ENCODE peak calls at places on chromosome 15, in five cellular contexts. One of them, this sample, is unnamed.

GRCh38 chr15:53591041-53591440 is 168.4 kb downstream of the WDR72 start:
- DNase-seq in ACHN: peak
- DNase-seq in effector memory CD4-positive, alpha-beta T cell: no peak
- DNase-seq in progenitor cell of endocrine pancreas: no peak
- DNase-seq in stimulated activated effector memory CD8-positive, alpha-beta T cell treated with anti-CD3 and anti-CD28 coated beads, Interleukin-12 subunit alpha, Interleukin-12 subunit beta, amount 100 ng/mL, for 72 hours: no peak
- DNase-seq in this sample: no peak

GRCh38 chr15:60419752-60420151 is 22.0 kb upstream of the ANXA2 start:
- DNase-seq in ACHN: no peak
- DNase-seq in progenitor cell of endocrine pancreas: no peak
- DNase-seq in stimulated activated effector memory CD8-positive, alpha-beta T cell treated with anti-CD3 and anti-CD28 coated beads, Interleukin-12 subunit alpha, Interleukin-12 subunit beta, amount 100 ng/mL, for 72 hours: no peak
- DNase-seq in effector memory CD4-positive, alpha-beta T cell: no peak
- DNase-seq in this sample: no peak

GRCh38 chr15:72785452-72786243 is 2.1 kb upstream of the ADPGK start:
- DNase-seq in ACHN: no peak
- DNase-seq in effector memory CD4-positive, alpha-beta T cell: peak
- DNase-seq in stimulated activated effector memory CD8-positive, alpha-beta T cell treated with anti-CD3 and anti-CD28 coated beads, Interleukin-12 subunit alpha, Interleukin-12 subunit beta, amount 100 ng/mL, for 72 hours: peak
- DNase-seq in progenitor cell of endocrine pancreas: no peak
- DNase-seq in this sample: no peak

GRCh38 chr15:62637498-62637897 is 405.0 kb upstream of the TPM1 start:
- DNase-seq in stimulated activated effector memory CD8-positive, alpha-beta T cell treated with anti-CD3 and anti-CD28 coated beads, Interleukin-12 subunit alpha, Interleukin-12 subunit beta, amount 100 ng/mL, for 72 hours: no peak
- DNase-seq in effector memory CD4-positive, alpha-beta T cell: no peak
- DNase-seq in ACHN: peak
- DNase-seq in progenitor cell of endocrine pancreas: no peak
- DNase-seq in this sample: no peak

GRCh38 chr15:100022426-100022825 is 289.2 kb upstream of the LYSMD4 start:
- DNase-seq in progenitor cell of endocrine pancreas: no peak
- DNase-seq in ACHN: no peak
- DNase-seq in effector memory CD4-positive, alpha-beta T cell: no peak
- DNase-seq in stimulated activated effector memory CD8-positive, alpha-beta T cell treated with anti-CD3 and anti-CD28 coated beads, Interleukin-12 subunit alpha, Interleukin-12 subunit beta, amount 100 ng/mL, for 72 hours: no peak
- DNase-seq in this sample: no peak

GRCh38 chr15:74651251-74651741 is 35.7 kb downstream of the CLK3 start:
- DNase-seq in stimulated activated effector memory CD8-positive, alpha-beta T cell treated with anti-CD3 and anti-CD28 coated beads, Interleukin-12 subunit alpha, Interleukin-12 subunit beta, amount 100 ng/mL, for 72 hours: no peak
- DNase-seq in effector memory CD4-positive, alpha-beta T cell: no peak
- DNase-seq in progenitor cell of endocrine pancreas: no peak
- DNase-seq in ACHN: no peak
- DNase-seq in this sample: no peak

GRCh38 chr15:65044724-65045481 is at the start of gene SLC51B:
- DNase-seq in ACHN: no peak
- DNase-seq in stimulated activated effector memory CD8-positive, alpha-beta T cell treated with anti-CD3 and anti-CD28 coated beads, Interleukin-12 subunit alpha, Interleukin-12 subunit beta, amount 100 ng/mL, for 72 hours: no peak
- DNase-seq in progenitor cell of endocrine pancreas: no peak
- DNase-seq in effector memory CD4-positive, alpha-beta T cell: no peak
- DNase-seq in this sample: no peak

GRCh38 chr15:31042731-31043130 is 51.3 kb upstream of the MTMR10 start:
- DNase-seq in effector memory CD4-positive, alpha-beta T cell: no peak
- DNase-seq in ACHN: no peak
- DNase-seq in stimulated activated effector memory CD8-positive, alpha-beta T cell treated with anti-CD3 and anti-CD28 coated beads, Interleukin-12 subunit alpha, Interleukin-12 subunit beta, amount 100 ng/mL, for 72 hours: no peak
- DNase-seq in progenitor cell of endocrine pancreas: no peak
- DNase-seq in this sample: no peak